ENCODE peak calls at places on chromosome X, in four cellular contexts. V, C, M and Z are unnamed samples.
A peak's percentile ranks its signal among the peaks of the same experiment; 100 is the strongest.

GRCh38 chrX:53089224-53089842 is 4.6 kb upstream of the KANTR start:
- DNase-seq in V (peak; percentile 64), C (no peak), M (no peak), Z (peak; percentile 68)

GRCh38 chrX:43750248-43750676 is 94.2 kb downstream of the MAOA start:
- DNase-seq in V (peak; percentile 68), C (peak; percentile 65), M (peak; percentile 10), Z (peak; percentile 19)

GRCh38 chrX:140949231-140949630 is 53.2 kb upstream of the SPANXB1 start:
- DNase-seq in V (no peak), C (no peak), M (no peak), Z (no peak)

GRCh38 chrX:154530286-154530685 is 14.3 kb upstream of the FAM3A start:
- DNase-seq in V (no peak), C (no peak), M (no peak), Z (no peak)

GRCh38 chrX:131729295-131729694 is 185.4 kb downstream of the OR13H1 start:
- DNase-seq in V (no peak), C (no peak), M (no peak), Z (peak; percentile 88)

GRCh38 chrX:51496501-51497291 is at the start of gene NUDT11:
- DNase-seq in V (peak; percentile 81), C (peak; percentile 77), M (no peak), Z (peak; percentile 72)

GRCh38 chrX:40100537-40101429 is 3.0 kb upstream of the BCOR start:
- DNase-seq in V (peak; percentile 30), C (peak; percentile 48), M (no peak), Z (no peak)

GRCh38 chrX:22686138-22686541 is 313.6 kb upstream of the DDX53 start:
- DNase-seq in V (no peak), C (no peak), M (no peak), Z (peak; percentile 73)

GRCh38 chrX:42771836-42772335 is 6.1 kb downstream of the PPP1R2C start:
- DNase-seq in V (no peak), C (no peak), M (no peak), Z (no peak)

GRCh38 chrX:127943570-127943969 is 108.6 kb downstream of the ACTRT1 start:
- DNase-seq in V (peak; percentile 88), C (no peak), M (no peak), Z (no peak)

GRCh38 chrX:153650959-153651358 is 4.0 kb downstream of the DUSP9 start:
- DNase-seq in V (no peak), C (no peak), M (no peak), Z (no peak)

GRCh38 chrX:9293051-9293496 is 171.8 kb upstream of the TBL1X start:
- DNase-seq in V (peak; percentile 67), C (peak; percentile 77), M (peak; percentile 23), Z (no peak)

GRCh38 chrX:98607739-98608138 is 1724.0 kb downstream of the RPA4 start:
- DNase-seq in V (peak; percentile 72), C (peak; percentile 52), M (no peak), Z (no peak)

GRCh38 chrX:151370906-151371305 is 26.1 kb upstream of the VMA21 start:
- DNase-seq in V (peak; percentile 59), C (peak; percentile 76), M (no peak), Z (no peak)

GRCh38 chrX:27446423-27446822 is 16.7 kb downstream of the PPP4R3C start:
- DNase-seq in V (no peak), C (no peak), M (no peak), Z (no peak)

GRCh38 chrX:22934640-22935039 is 65.1 kb upstream of the DDX53 start:
- DNase-seq in V (no peak), C (no peak), M (no peak), Z (no peak)

GRCh38 chrX:7139202-7140081 is 8.1 kb upstream of the STS start:
- DNase-seq in V (no peak), C (no peak), M (no peak), Z (peak; percentile 92)

GRCh38 chrX:115892056-115892708 is 278.4 kb upstream of the AGTR2 start:
- DNase-seq in V (no peak), C (no peak), M (no peak), Z (no peak)

GRCh38 chrX:100812216-100813158 is 7.7 kb upstream of the CSTF2 start:
- DNase-seq in V (peak; percentile 87), C (peak; percentile 35), M (no peak), Z (no peak)

GRCh38 chrX:31679861-31680260 is 608.0 kb upstream of the FTHL17 start:
- DNase-seq in V (no peak), C (no peak), M (no peak), Z (no peak)

GRCh38 chrX:109890910-109891502 is 111.9 kb upstream of the TMEM164 start:
- DNase-seq in V (peak; percentile 81), C (peak; percentile 76), M (peak; percentile 10), Z (peak; percentile 59)

GRCh38 chrX:107894038-107894437 is 68.4 kb downstream of the MID2 start:
- DNase-seq in V (peak; percentile 65), C (no peak), M (no peak), Z (peak; percentile 42)

GRCh38 chrX:40085086-40085551 is 12.6 kb downstream of the BCOR start:
- DNase-seq in V (no peak), C (peak; percentile 27), M (no peak), Z (peak; percentile 86)

GRCh38 chrX:3638280-3638873 is 75.1 kb downstream of the PRKX start:
- DNase-seq in V (peak; percentile 29), C (no peak), M (no peak), Z (peak; percentile 48)

GRCh38 chrX:39813631-39814246 is 284.0 kb downstream of the BCOR start:
- DNase-seq in V (no peak), C (no peak), M (no peak), Z (peak; percentile 69)

GRCh38 chrX:42902513-42902912 is 124.5 kb upstream of the PPP1R2C start:
- DNase-seq in V (no peak), C (no peak), M (no peak), Z (no peak)

GRCh38 chrX:23902419-23902818 is 5.3 kb downstream of the APOO start:
- DNase-seq in V (peak; percentile 46), C (no peak), M (no peak), Z (peak; percentile 73)

GRCh38 chrX:729583-730409 is 99.2 kb downstream of the SHOX start:
- DNase-seq in V (no peak), C (no peak), M (no peak), Z (no peak)
- H3K23ac ChIP-seq in V (no peak overlapping the region), C (no peak overlapping the region), M (no peak overlapping the region), Z (no peak overlapping the region)

DNA sequence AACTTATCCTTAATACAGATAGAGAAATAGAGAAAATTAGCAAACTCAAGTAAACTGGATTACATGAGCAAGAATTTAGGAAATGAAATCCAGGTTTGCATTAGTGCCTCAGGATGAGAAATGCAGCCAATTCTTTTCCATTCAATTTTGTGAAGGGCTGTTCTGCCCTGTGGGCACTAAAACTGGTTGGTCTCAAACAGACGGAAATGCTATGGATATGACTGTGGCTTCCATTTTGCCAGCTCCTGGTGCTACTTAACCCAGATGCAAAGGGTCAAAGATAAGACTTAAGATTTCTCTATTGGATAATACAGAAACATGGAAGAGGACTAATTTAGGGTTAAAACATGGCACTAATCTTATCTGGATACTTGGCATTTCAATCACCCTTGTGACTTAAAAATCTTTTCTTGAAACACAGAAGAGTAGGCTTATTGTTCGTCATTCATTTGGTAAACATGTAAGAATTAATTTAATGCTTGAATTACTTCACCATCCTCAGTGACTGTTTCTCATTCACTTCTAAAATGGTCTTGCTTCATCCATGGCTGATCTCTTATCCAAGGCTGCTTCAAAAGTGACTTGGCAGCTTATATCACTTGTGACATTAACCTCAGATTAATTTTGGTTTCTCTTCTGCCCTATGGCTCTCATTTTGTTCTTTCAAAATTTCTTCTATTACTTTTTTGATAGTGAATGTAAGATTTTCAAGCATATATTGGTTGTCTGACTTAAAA is 1008.7 kb downstream of the GLUD2 start:
- DNase-seq in V (no peak), C (no peak), M (no peak), Z (no peak)
- H3K23ac ChIP-seq in V (no peak overlapping the region), C (no peak overlapping the region), M (no peak overlapping the region), Z (no peak overlapping the region)

GRCh38 chrX:49079489-49080428 is at the start of gene WDR45:
- DNase-seq in V (peak; percentile 76), C (peak; percentile 57), M (no peak), Z (peak; percentile 63)
- H3K23ac ChIP-seq in V (no peak within 1 kb of the TSS), C (no peak within 1 kb of the TSS), M (no peak within 1 kb of the TSS), Z (peak within 1 kb of the TSS; percentile 97)

DNA sequence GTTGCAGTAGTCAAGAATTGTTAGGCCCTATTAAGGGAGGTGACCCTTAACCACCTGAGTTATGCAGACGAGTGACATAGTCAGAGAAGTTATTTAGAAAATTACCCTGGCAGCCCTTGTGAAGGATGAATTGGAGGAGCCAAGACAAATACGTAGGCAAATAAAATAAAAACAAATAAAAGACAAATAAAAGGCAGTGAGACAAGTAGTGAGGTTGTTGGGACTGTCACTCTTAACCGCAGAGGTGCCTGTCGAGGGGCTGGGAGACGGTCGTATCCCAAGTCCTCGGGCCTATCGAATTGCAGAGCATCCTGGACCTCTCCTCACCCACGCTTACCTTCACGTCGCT is 58.0 kb upstream of the ZC4H2 start:
- DNase-seq in V (no peak), C (no peak), M (no peak), Z (no peak)
- H3K23ac ChIP-seq in V (no peak overlapping the region), C (no peak overlapping the region), M (no peak overlapping the region), Z (peak overlapping the region; percentile 42)

GRCh38 chrX:125289209-125289608 is 30.5 kb upstream of the TEX13C start:
- DNase-seq in V (no peak), C (no peak), M (no peak), Z (peak; percentile 44)

GRCh38 chrX:125287282-125287681 is 32.4 kb upstream of the TEX13C start:
- DNase-seq in V (no peak), C (no peak), M (no peak), Z (no peak)

GRCh38 chrX:125291124-125291523 is 28.5 kb upstream of the TEX13C start:
- DNase-seq in V (no peak), C (no peak), M (no peak), Z (no peak)

GRCh38 chrX:125288343-125288742 is 31.3 kb upstream of the TEX13C start:
- DNase-seq in V (no peak), C (no peak), M (no peak), Z (no peak)

DNA sequence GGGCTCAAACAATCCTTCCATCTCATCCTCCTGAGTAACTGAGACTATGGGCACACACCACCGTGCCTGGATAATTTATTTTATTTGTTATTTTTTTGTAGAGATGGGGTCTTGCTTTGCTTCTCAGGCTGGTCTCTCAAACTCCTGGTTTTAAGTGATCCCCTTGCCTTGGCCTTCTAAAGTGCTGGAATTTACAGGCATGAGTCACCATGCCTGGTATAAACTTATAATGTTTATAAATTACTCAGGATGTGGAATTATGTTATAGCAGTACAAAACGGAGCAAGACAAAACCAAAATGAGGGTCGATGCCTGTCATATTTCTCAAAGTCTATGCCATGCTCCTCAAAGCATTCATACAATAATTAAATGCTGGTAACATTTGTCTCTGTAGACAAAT is 29.8 kb upstream of the TEX13C start:
- DNase-seq in V (no peak), C (no peak), M (no peak), Z (peak; percentile 37)
- H3K23ac ChIP-seq in V (no peak overlapping the region), C (no peak overlapping the region), M (no peak overlapping the region), Z (no peak overlapping the region)

DNA sequence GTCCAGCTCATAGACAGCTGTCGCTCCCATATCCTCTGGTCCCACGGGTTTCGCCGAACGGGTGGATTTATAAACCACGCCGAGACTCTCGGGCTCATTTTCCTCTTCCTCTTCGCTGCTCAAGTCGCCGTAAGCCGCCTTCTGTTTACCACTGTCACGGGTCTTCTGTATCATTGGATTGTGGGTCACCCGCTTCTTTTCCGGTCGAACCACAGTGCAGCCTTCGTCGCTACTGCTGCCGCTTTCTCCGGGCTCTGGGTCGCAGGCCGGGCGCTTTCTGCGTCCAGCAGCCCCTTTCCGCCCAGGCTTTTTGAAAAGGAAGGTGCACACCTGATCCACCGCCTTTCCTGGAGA is 311 bp downstream of the RNF113A start:
- DNase-seq in V (no peak), C (no peak), M (no peak), Z (peak; percentile 7)
- H3K23ac ChIP-seq in V (no peak overlapping the region), C (no peak overlapping the region), M (no peak overlapping the region), Z (peak overlapping the region; percentile 46)

GRCh38 chrX:1465261-1466231 is 12.8 kb upstream of the ASMTL start:
- DNase-seq in V (no peak), C (peak; percentile 28), M (no peak), Z (no peak)
- H3K23ac ChIP-seq in V (no peak overlapping the region), C (no peak overlapping the region), M (no peak overlapping the region), Z (no peak overlapping the region)